ENCODE peak calls at places on chromosomes 13 and 19, in five cellular contexts. R, D, Y, C and K are unnamed samples.
A peak's percentile ranks its signal among the peaks of the same experiment; 100 is the strongest.

GRCh38 chr19:18607222-18608101 is 863 bp upstream of the CRLF1 start:
- ATAC-seq in R (no peak), D (no peak), Y (peak; percentile 42), C (no peak), K (no peak)

GRCh38 chr13:27774651-27775050 is 17.6 kb upstream of the GSX1 start:
- ATAC-seq in R (no peak), D (no peak), Y (no peak), C (no peak), K (no peak)

GRCh38 chr19:58555369-58555885 is 522 bp upstream of the CHMP2A start:
- ATAC-seq in R (no peak), D (no peak), Y (no peak), C (no peak), K (no peak)

GRCh38 chr19:48874309-48875135 is 2.3 kb downstream of the PPP1R15A start:
- ATAC-seq in R (no peak), D (no peak), Y (no peak), C (no peak), K (no peak)

GRCh38 chr19:15300533-15301194 is 31.7 kb downstream of the BRD4 start:
- ATAC-seq in R (no peak), D (no peak), Y (no peak), C (no peak), K (no peak)

GRCh38 chr13:109139346-109139745 is 509.9 kb downstream of the MYO16 start:
- ATAC-seq in R (no peak), D (no peak), Y (no peak), C (no peak), K (no peak)

GRCh38 chr13:27406178-27406939 is 18.1 kb upstream of the GTF3A start:
- ATAC-seq in R (no peak), D (peak; percentile 80), Y (peak; percentile 89), C (peak; percentile 61), K (no peak)

GRCh38 chr13:80211573-80211972 is 129.4 kb downstream of the SPRY2 start:
- ATAC-seq in R (no peak), D (no peak), Y (no peak), C (no peak), K (no peak)

GRCh38 chr19:3401004-3401768 is 34.8 kb downstream of the NFIC start:
- ATAC-seq in R (no peak), D (no peak), Y (no peak), C (no peak), K (no peak)

GRCh38 chr19:3396881-3397265 is 30.5 kb downstream of the NFIC start:
- ATAC-seq in R (no peak), D (no peak), Y (peak; percentile 9), C (no peak), K (no peak)

GRCh38 chr19:3398900-3399278 is 32.5 kb downstream of the NFIC start:
- ATAC-seq in R (peak; percentile 1), D (peak; percentile 2), Y (no peak), C (peak; percentile 7), K (peak; percentile 23)

GRCh38 chr19:3398114-3398899 is 31.9 kb downstream of the NFIC start:
- ATAC-seq in R (peak; percentile 83), D (peak; percentile 47), Y (no peak), C (peak; percentile 56), K (peak; percentile 82)

DNA sequence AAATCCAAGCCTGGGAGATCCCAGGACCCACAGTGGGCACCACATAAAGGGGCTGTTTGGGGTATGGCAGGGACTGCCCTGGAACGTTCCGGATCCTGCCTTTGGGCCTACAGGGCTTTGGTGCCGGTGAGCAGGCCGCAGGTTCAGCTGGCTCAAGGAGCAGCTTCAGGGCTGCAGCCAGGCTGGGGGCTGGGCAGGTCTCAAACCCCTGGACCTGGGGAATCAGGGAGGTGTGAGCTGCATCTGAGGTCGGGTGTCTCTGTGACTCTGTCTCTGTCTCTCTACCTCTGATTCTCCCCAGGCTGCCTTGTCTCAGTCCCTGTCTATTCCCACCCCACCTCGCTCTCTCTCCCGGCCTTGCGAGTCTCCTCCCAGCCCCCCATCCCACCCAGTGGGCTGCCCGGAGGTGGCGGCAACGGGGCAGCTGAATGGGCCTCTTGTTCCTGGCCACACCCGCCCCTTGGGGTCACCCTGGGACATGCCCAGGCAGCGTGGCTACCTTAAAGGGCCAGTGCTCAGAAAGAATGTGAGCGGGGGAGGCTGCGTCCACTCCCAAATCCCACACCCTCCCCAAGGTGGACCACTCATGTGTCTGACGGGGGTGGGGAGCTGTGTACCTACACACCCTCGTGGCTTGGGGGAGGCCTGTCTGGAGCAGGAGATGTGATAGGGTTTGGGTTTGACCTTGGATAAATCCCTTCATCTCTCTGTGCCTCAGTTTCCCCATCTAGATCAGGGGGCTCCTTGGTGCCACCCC is 31.1 kb downstream of the NFIC start:
- ATAC-seq in R (peak; percentile 56), D (peak; percentile 32), Y (peak; percentile 82), C (peak; percentile 78), K (peak; percentile 9)
- H3K4me1 ChIP-seq in R (peaks cover 22% of the 10 kb centered on the region), D (peaks cover 64% of the 10 kb centered on the region), Y (peaks cover 37% of the 10 kb centered on the region), C (peaks cover 16% of the 10 kb centered on the region), K (peaks cover 98% of the 10 kb centered on the region)

GRCh38 chr19:2089001-2089711 is 7.0 kb downstream of the MOB3A start:
- ATAC-seq in R (no peak), D (no peak), Y (peak; percentile 18), C (no peak), K (no peak)
- H3K4me1 ChIP-seq in R (peaks cover 7% of the 10 kb centered on the region), D (peaks cover 44% of the 10 kb centered on the region), Y (peaks cover 55% of the 10 kb centered on the region), C (peaks cover 23% of the 10 kb centered on the region), K (peaks cover 29% of the 10 kb centered on the region)

GRCh38 chr19:33240181-33240771 is 14.6 kb upstream of the SLC7A10 start:
- ATAC-seq in R (no peak), D (no peak), Y (no peak), C (no peak), K (no peak)
- H3K4me1 ChIP-seq in R (no peaks in the 10 kb centered on the region), D (no peaks in the 10 kb centered on the region), Y (peaks cover 14% of the 10 kb centered on the region), C (peaks cover 13% of the 10 kb centered on the region), K (no peaks in the 10 kb centered on the region)

GRCh38 chr13:40992678-40993077 is 26.4 kb downstream of the ELF1 start:
- ATAC-seq in R (no peak), D (no peak), Y (no peak), C (peak; percentile 22), K (no peak)
- H3K4me1 ChIP-seq in R (no peaks in the 10 kb centered on the region), D (peaks cover 28% of the 10 kb centered on the region), Y (peaks cover 35% of the 10 kb centered on the region), C (peaks cover 57% of the 10 kb centered on the region), K (peaks cover 29% of the 10 kb centered on the region)

GRCh38 chr13:49450105-49450819 is 6.2 kb downstream of the SETDB2 start:
- ATAC-seq in R (no peak), D (no peak), Y (no peak), C (no peak), K (no peak)
- H3K4me1 ChIP-seq in R (no peaks in the 10 kb centered on the region), D (peaks cover 4% of the 10 kb centered on the region), Y (peaks cover 12% of the 10 kb centered on the region), C (peaks cover 20% of the 10 kb centered on the region), K (peaks cover 3% of the 10 kb centered on the region)

GRCh38 chr19:5621311-5621944 is 1.1 kb downstream of the SAFB2 start:
- ATAC-seq in R (no peak), D (no peak), Y (no peak), C (no peak), K (no peak)
- H3K4me1 ChIP-seq in R (peaks cover 22% of the 10 kb centered on the region), D (peaks cover 60% of the 10 kb centered on the region), Y (peaks cover 24% of the 10 kb centered on the region), C (peaks cover 41% of the 10 kb centered on the region), K (peaks cover 8% of the 10 kb centered on the region)